ENCODE peak calls at places on chromosomes 11 and 22, in six cellular contexts. U is GM06990, Z is thoracic aorta, S is AG04449, Q is H9, J is cardiac fibroblast. V is an unnamed sample.

GRCh38 chr11:65502852-65503603 is 4.2 kb downstream of the MALAT1 start:
- DNase-seq in J (peak; percentile 73), S (no peak), Q (no peak), U (no peak), Z (no peak), V (no peak)

GRCh38 chr11:94884322-94884721 is 89.0 kb downstream of the CWC15 start:
- DNase-seq in Q (no peak), J (no peak), Z (no peak), S (no peak), U (no peak), V (no peak)

GRCh38 chr22:20499769-20500168 is 4.2 kb upstream of the KLHL22 start:
- DNase-seq in S (no peak), U (no peak), Z (no peak), J (no peak), Q (no peak), V (no peak)

GRCh38 chr11:65625628-65626342 is 10.2 kb downstream of the PCNX3 start:
- DNase-seq in U (no peak), Z (no peak), S (no peak), J (peak; percentile 46), Q (peak; percentile 61), V (no peak)

GRCh38 chr11:71446942-71447688 is 1.1 kb downstream of the DHCR7 start:
- DNase-seq in S (no peak), Q (no peak), J (peak; percentile 91), Z (no peak), U (no peak), V (no peak)

GRCh38 chr22:19497245-19497644 is 17.5 kb downstream of the CDC45 start:
- DNase-seq in U (no peak), J (peak; percentile 93), S (peak; percentile 29), Q (no peak), Z (no peak), V (no peak)

GRCh38 chr11:60771879-60772525 is 13.1 kb upstream of the MS4A10 start:
- DNase-seq in S (no peak), Q (no peak), U (no peak), J (peak; percentile 45), Z (no peak), V (no peak)

GRCh38 chr11:36609383-36609782 is 11.3 kb upstream of the RAG2 start:
- DNase-seq in S (no peak), Z (no peak), Q (no peak), J (no peak), U (no peak), V (no peak)

GRCh38 chr22:31940506-31940905 is 3.8 kb upstream of the YWHAH start:
- DNase-seq in S (no peak), Z (no peak), Q (no peak), J (no peak), U (no peak), V (no peak)

GRCh38 chr22:35860837-35861236 is 143.2 kb downstream of the APOL5 start:
- DNase-seq in J (no peak), S (no peak), Q (no peak), Z (no peak), U (no peak), V (no peak)

GRCh38 chr11:45596571-45596970 is 68.9 kb downstream of the CHST1 start:
- DNase-seq in Q (no peak), Z (no peak), J (no peak), U (no peak), S (no peak), V (no peak)

GRCh38 chr11:82117339-82117738 is 616.3 kb downstream of the FAM181B start:
- DNase-seq in Q (no peak), U (no peak), J (no peak), S (no peak), Z (no peak), V (no peak)

GRCh38 chr11:104690243-104690642 is 208.0 kb downstream of the CASP12 start:
- DNase-seq in U (no peak), S (no peak), Q (no peak), J (no peak), Z (no peak), V (no peak)

GRCh38 chr22:24244144-24244787 is 616 bp downstream of the GGT5 start:
- DNase-seq in J (peak; percentile 79), U (no peak), S (no peak), Z (no peak), Q (no peak), V (no peak)

GRCh38 chr11:122229611-122230386 is 113.8 kb upstream of the BLID start:
- DNase-seq in U (no peak), S (no peak), Z (no peak), J (no peak), Q (peak; percentile 68), V (no peak)

DNA sequence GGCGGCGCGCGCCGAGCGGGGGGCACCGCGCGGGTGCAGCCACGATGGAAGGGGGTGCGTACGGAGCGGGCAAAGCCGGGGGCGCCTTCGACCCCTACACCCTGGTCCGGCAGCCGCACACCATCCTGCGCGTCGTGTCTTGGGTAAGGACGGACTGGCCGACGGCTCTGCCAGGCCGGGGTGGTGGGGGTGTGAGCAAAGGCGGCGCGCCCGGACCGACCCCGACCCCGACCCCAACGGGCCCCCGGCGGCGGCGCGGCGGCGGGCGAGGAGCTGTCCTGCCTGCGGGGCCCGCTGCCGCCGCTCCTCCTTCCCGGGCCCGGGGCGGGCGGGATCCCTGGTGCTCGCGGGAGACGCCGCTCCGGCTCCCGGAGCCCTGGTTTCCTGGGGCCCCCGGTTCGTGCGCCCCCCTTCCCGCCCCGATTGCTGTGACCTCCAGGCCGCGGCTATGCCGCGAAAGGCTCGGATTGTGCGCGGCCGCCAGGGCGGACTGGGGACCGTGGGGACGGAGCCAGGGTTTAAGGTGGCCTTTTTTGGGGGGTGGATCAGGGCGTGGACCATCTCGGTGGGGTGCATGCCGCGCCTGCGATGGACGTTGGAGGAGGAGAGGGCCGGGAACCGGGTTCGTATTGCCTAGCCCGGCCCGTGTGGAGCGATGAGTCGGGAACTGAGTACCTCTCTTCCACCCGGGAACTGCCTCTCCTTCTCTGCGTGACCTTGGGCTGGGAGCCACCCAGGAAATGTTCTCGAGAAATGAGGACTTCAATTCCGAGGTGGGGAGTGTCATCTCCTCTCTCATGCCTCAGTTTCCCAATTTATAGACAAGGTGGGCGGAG is at the start of gene SYNGR1:
- DNase-seq in Q (no peak), Z (no peak), J (no peak), U (no peak), S (no peak), V (no peak)
- TF ChIP-seq CTCF in Q (no peak), Z (no peak), J (no peak), U (no peak), S (no peak), V (no peak)

GRCh38 chr11:42768576-42768975 is 543.2 kb upstream of the API5 start:
- DNase-seq in U (no peak), S (no peak), Z (no peak), J (no peak), Q (no peak), V (no peak)

GRCh38 chr11:42764936-42765335 is 546.9 kb upstream of the API5 start:
- DNase-seq in Q (no peak), U (no peak), J (no peak), S (no peak), Z (no peak), V (no peak)

GRCh38 chr11:42772886-42773285 is 538.9 kb upstream of the API5 start:
- DNase-seq in Q (no peak), S (no peak), Z (no peak), U (no peak), J (no peak), V (no peak)

GRCh38 chr11:42766191-42766590 is 545.6 kb upstream of the API5 start:
- DNase-seq in U (no peak), S (no peak), Q (no peak), J (no peak), Z (no peak), V (no peak)

GRCh38 chr11:42770444-42771065 is 541.2 kb upstream of the API5 start:
- DNase-seq in U (no peak), J (peak; percentile 39), Q (peak; percentile 31), S (no peak), Z (no peak), V (no peak)
- TF ChIP-seq CTCF in U (peak; percentile 84), J (peak; percentile 46), Q (peak; percentile 82), S (peak; percentile 49), Z (no peak), V (peak; percentile 1)

GRCh38 chr11:69012092-69013008 is 696 bp downstream of the MRGPRF start:
- DNase-seq in S (no peak), U (no peak), J (no peak), Z (no peak), Q (no peak), V (no peak)
- TF ChIP-seq CTCF in S (peak; percentile 1), U (no peak), J (no peak), Z (no peak), Q (no peak), V (no peak)

GRCh38 chr11:69677744-69678143 is 2.6 kb upstream of the LTO1 start:
- DNase-seq in U (no peak), Q (no peak), S (no peak), Z (no peak), J (no peak), V (no peak)

GRCh38 chr11:69671734-69672465 is 3.3 kb downstream of the LTO1 start:
- DNase-seq in Z (no peak), J (no peak), U (no peak), Q (no peak), S (no peak), V (no peak)

GRCh38 chr11:69670158-69670845 is 4.9 kb downstream of the LTO1 start:
- DNase-seq in J (peak; percentile 93), U (peak; percentile 56), Z (no peak), S (peak; percentile 31), Q (peak; percentile 92), V (peak; percentile 60)

GRCh38 chr11:69674267-69674885 is 777 bp downstream of the LTO1 start:
- DNase-seq in U (no peak), S (peak; percentile 53), J (peak; percentile 92), Z (no peak), Q (no peak), V (peak; percentile 15)

DNA sequence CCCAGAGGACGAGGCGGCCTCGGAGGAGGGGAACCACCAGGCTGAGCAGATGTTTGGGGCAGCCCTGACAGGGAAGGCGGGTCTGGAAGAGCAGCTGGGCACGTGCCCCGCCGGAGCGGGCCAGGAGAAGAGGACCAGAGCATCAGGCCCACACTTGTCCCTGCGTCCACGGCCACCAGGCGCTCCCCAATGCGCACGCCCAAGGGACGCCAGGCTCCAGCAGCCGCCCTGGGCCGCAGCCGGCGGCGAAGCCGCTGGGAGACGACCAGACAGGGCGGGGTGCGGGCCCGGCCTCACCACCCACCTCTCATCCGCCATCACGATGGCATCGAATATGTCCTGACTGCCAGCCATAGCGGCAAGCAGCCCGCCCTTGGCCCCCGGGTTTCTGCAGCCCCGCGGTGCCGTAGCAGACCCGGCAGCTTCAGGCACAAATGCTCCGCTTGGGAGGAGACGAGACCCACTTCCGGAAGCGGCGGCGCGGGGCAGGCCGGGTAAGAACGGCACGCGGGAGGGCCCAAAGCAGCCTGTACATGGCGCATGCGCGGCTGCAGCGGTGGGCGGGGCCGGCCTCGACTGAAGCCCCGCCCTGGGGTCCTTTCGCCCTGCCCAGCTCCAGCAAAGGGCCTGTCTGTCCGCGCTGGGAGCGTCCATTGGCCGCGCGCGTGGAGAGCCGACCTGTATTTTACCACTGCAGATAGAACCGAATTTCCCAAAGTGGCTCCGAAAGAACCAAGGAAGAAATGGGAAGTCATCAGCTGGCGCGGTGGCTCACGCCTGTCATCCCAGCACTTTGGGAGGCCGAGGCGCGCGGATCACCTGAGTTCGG is at the start of gene LTO1:
- DNase-seq in S (peak; percentile 63), J (peak; percentile 97), Z (peak; percentile 84), Q (peak; percentile 96), U (peak; percentile 98), V (peak; percentile 91)
- TF ChIP-seq CTCF in S (no peak), J (no peak), Z (no peak), Q (no peak), U (no peak), V (no peak)